ENCODE peak calls at places on chromosomes 2 and 18, in seven cellular contexts. P, Y, K, E, H, U and B are unnamed samples.

GRCh38 chr2:58319481-58319880 is 78.4 kb upstream of the FANCL start:
- DNase-seq in Y (no peak), P (no peak), H (no peak), K (no peak), U (no peak), E (no peak), B (no peak)

GRCh38 chr2:113219889-113220641 is 46.3 kb downstream of the PSD4 start:
- DNase-seq in P (no peak), E (peak; percentile 71), H (peak; percentile 83), U (no peak), Y (no peak), K (peak; percentile 16), B (peak; percentile 73)

GRCh38 chr2:116269040-116269439 is 1545.5 kb upstream of the DDX18 start:
- DNase-seq in K (no peak), Y (no peak), U (no peak), H (no peak), P (no peak), E (no peak), B (no peak)

GRCh38 chr18:76621184-76621583 is 126.1 kb upstream of the ZNF516 start:
- DNase-seq in E (no peak), Y (no peak), K (peak; percentile 28), H (no peak), U (peak; percentile 18), P (no peak), B (no peak)

GRCh38 chr18:23131693-23132319 is 3.5 kb upstream of the CABLES1 start:
- DNase-seq in Y (peak; percentile 40), E (peak; percentile 57), H (peak; percentile 78), P (peak; percentile 78), K (peak; percentile 85), U (peak; percentile 54), B (no peak)

GRCh38 chr2:109720379-109721116 is 73.6 kb upstream of the RGPD5 start:
- DNase-seq in K (no peak), U (no peak), H (no peak), Y (no peak), P (peak; percentile 21), E (no peak), B (peak; percentile 25)

GRCh38 chr18:49055787-49056186 is 105.0 kb upstream of the SMAD7 start:
- DNase-seq in K (no peak), P (no peak), H (peak; percentile 93), U (peak; percentile 56), Y (no peak), E (peak; percentile 72), B (peak; percentile 87)

GRCh38 chr18:22285299-22286140 is 116.1 kb downstream of the GATA6 start:
- DNase-seq in E (no peak), Y (no peak), U (no peak), P (no peak), H (no peak), K (no peak), B (no peak)

GRCh38 chr2:216970369-216970915 is 110.6 kb upstream of the TNP1 start:
- DNase-seq in U (no peak), H (no peak), K (no peak), P (no peak), E (no peak), Y (no peak), B (peak; percentile 29)

GRCh38 chr2:6812857-6813530 is 52.7 kb downstream of the CMPK2 start:
- DNase-seq in H (no peak), E (no peak), P (no peak), K (no peak), U (no peak), Y (no peak), B (no peak)

GRCh38 chr18:48932462-48932818 is 18.3 kb downstream of the SMAD7 start:
- DNase-seq in E (no peak), H (no peak), K (no peak), U (no peak), P (no peak), Y (no peak), B (no peak)

GRCh38 chr2:234469972-234470371 is 26.9 kb downstream of the ARL4C start:
- DNase-seq in E (no peak), Y (no peak), H (no peak), U (no peak), P (no peak), K (no peak), B (no peak)

GRCh38 chr2:233413529-233414272 is 59.4 kb downstream of the DGKD start:
- DNase-seq in Y (peak; percentile 59), K (no peak), P (no peak), E (peak; percentile 74), H (no peak), U (peak; percentile 67), B (peak; percentile 46)

GRCh38 chr2:180205616-180206271 is 198.6 kb upstream of the CWC22 start:
- DNase-seq in U (peak; percentile 19), P (peak; percentile 53), K (peak; percentile 13), E (no peak), H (no peak), Y (no peak), B (no peak)

GRCh38 chr2:9836074-9836473 is 7.2 kb upstream of the TAF1B start:
- DNase-seq in E (no peak), P (no peak), K (no peak), H (no peak), Y (no peak), U (no peak), B (no peak)

GRCh38 chr2:9836517-9836916 is 6.8 kb upstream of the TAF1B start:
- DNase-seq in K (no peak), H (no peak), P (no peak), U (no peak), Y (no peak), E (no peak), B (no peak)

GRCh38 chr2:9832586-9832985 is 10.7 kb upstream of the TAF1B start:
- DNase-seq in H (no peak), K (no peak), Y (no peak), P (no peak), U (peak; percentile 27), E (no peak), B (no peak)

GRCh38 chr2:9830685-9831410 is 12.4 kb upstream of the TAF1B start:
- DNase-seq in K (no peak), Y (no peak), U (no peak), E (no peak), H (no peak), P (no peak), B (no peak)

GRCh38 chr2:9831670-9832069 is 11.6 kb upstream of the TAF1B start:
- DNase-seq in U (no peak), Y (no peak), E (no peak), H (no peak), K (peak; percentile 53), P (no peak), B (no peak)
- H3K27ac ChIP-seq in U (no peak overlapping the region), Y (no peak overlapping the region), E (no peak overlapping the region), H (no peak overlapping the region), K (no peak overlapping the region), P (no peak overlapping the region), B (no peak overlapping the region)

GRCh38 chr18:13221821-13222220 is 3.3 kb downstream of the LDLRAD4 start:
- DNase-seq in K (no peak), E (peak; percentile 89), U (peak; percentile 51), H (peak; percentile 78), P (no peak), Y (no peak), B (peak; percentile 68)

GRCh38 chr18:13225261-13225660 is 6.7 kb downstream of the LDLRAD4 start:
- DNase-seq in Y (no peak), U (no peak), H (no peak), K (no peak), E (no peak), P (no peak), B (peak; percentile 23)

GRCh38 chr18:13220326-13220991 is 1.9 kb downstream of the LDLRAD4 start:
- DNase-seq in P (no peak), Y (no peak), K (no peak), H (no peak), U (peak; percentile 49), E (peak; percentile 59), B (peak; percentile 75)

GRCh38 chr18:13222371-13223281 is 4.1 kb downstream of the LDLRAD4 start:
- DNase-seq in U (peak; percentile 50), K (no peak), P (no peak), Y (no peak), H (peak; percentile 95), E (peak; percentile 90), B (peak; percentile 85)

DNA sequence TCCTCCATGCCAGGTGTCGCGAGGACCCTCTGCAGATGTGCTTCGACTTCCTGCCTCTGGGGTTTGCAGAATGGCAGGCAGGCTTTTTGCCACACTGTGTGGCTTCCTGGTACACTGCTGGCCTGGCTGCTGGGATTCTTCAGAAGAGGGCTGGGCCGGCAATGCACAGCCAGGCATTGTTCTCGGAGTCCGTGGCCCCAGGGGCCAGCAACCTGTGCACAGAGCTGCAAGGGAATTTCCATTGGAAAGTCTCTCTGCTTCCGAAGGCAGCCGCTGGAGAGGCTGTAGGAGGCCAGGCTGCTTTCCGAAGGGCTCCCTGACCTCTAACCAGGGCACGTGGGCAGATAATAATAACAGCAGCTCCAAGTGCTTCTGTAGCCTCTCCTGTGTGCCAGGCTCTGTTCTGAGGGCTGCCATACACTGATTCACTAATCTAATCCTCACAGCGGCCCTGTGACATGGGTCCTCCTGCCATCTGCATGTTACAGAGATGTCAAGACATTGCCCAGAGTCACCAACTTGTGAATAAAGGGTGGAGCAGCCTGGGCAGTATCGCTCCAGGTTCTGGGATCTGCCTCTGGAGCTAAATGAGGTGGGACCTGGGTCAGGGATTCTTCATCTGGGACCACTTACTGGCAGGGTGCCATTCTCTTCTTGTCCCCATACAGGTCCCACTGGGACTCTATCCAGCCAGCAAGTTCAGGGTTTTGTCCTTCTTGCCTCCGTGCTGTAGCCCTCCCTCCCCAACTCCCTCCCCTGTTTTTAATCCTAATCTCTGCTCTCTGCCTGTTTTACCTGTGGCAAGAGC is 5.0 kb downstream of the LDLRAD4 start:
- DNase-seq in P (no peak), U (no peak), Y (no peak), K (peak; percentile 21), H (no peak), E (peak; percentile 83), B (no peak)
- TF ChIP-seq CTCF in P (no peak), U (no peak), Y (no peak), K (no peak), H (no peak), E (no peak), B (no peak)

DNA sequence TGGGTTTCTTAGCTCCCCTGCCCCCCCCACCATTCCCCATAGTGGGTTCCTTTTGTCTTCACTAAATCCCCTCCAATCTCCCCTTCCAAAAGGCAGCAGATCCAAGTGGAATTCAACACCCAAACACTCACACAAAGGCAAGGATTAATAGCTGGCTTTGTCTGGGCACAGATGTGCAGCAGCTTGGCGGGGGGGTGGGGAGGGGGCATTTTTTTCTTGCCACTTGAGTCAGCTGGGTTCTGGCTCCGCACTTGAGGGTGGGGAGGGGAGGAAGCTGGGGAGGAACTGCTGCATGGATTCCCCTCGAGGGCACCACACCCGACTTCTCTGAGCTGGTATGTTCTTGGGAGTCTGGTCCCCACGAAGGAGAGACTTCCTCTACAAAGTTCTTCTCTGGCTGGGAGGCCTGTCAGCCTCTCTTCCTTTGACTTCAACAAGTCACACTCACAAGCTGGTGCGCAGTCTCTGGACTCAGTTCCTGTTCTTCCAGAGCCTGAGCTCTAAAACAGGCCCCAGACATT is 36.0 kb downstream of the SERTAD2 start:
- DNase-seq in E (no peak), Y (no peak), U (no peak), K (peak; percentile 95), P (no peak), H (peak; percentile 48), B (no peak)
- H3K27ac ChIP-seq in E (no peak overlapping the region), Y (no peak overlapping the region), U (no peak overlapping the region), K (peak overlapping the region; percentile 99), P (no peak overlapping the region), H (no peak overlapping the region), B (no peak overlapping the region)

GRCh38 chr2:135914485-135914884 is 38.2 kb upstream of the MCM6 start:
- DNase-seq in U (no peak), H (no peak), Y (no peak), P (no peak), K (no peak), E (no peak), B (no peak)

GRCh38 chr2:135913726-135914365 is 37.6 kb upstream of the MCM6 start:
- DNase-seq in U (peak; percentile 25), H (no peak), P (peak; percentile 74), E (no peak), K (peak; percentile 51), Y (no peak), B (no peak)

GRCh38 chr2:135916232-135916631 is 40.0 kb upstream of the MCM6 start:
- DNase-seq in U (peak; percentile 9), K (peak; percentile 20), Y (no peak), H (no peak), E (no peak), P (peak; percentile 60), B (no peak)
- TF ChIP-seq CTCF in U (peak; percentile 31), K (peak; percentile 55), Y (peak; percentile 13), H (no peak), E (peak; percentile 45), P (peak; percentile 40), B (peak; percentile 25)